ENCODE peak calls at places on chromosomes 5 and 9, in eight cellular contexts. One of them, this sample, is unnamed.

GRCh38 chr9:116941266-116941665 is 254.2 kb downstream of the TRIM32 start:
- DNase-seq in HFFc6: no peak
- DNase-seq in fibroblast of pulmonary artery: no peak
- DNase-seq in HFF-Myc: no peak
- DNase-seq in retinal pigment epithelial cell: no peak
- DNase-seq in ovary: no peak
- DNase-seq in HL-60: no peak
- DNase-seq in fibroblast of mammary gland: no peak
- DNase-seq in this sample: no peak

GRCh38 chr5:166716856-166717492 is 1574.5 kb upstream of the WWC1 start:
- DNase-seq in HFFc6: no peak
- DNase-seq in fibroblast of pulmonary artery: no peak
- DNase-seq in HFF-Myc: no peak
- DNase-seq in retinal pigment epithelial cell: no peak
- DNase-seq in ovary: no peak
- DNase-seq in HL-60: no peak
- DNase-seq in fibroblast of mammary gland: no peak
- DNase-seq in this sample: no peak

GRCh38 chr5:93899026-93899600 is 157.7 kb upstream of the POU5F2 start:
- DNase-seq in HFFc6: no peak
- DNase-seq in fibroblast of pulmonary artery: peak
- DNase-seq in HFF-Myc: no peak
- DNase-seq in retinal pigment epithelial cell: no peak
- DNase-seq in ovary: no peak
- DNase-seq in HL-60: no peak
- DNase-seq in fibroblast of mammary gland: peak
- DNase-seq in this sample: no peak

GRCh38 chr5:34499001-34499734 is 157.0 kb upstream of the RAI14 start:
- DNase-seq in HFFc6: peak
- DNase-seq in fibroblast of pulmonary artery: peak
- DNase-seq in HFF-Myc: peak
- DNase-seq in retinal pigment epithelial cell: peak
- DNase-seq in ovary: no peak
- DNase-seq in HL-60: peak
- DNase-seq in fibroblast of mammary gland: peak
- DNase-seq in this sample: peak

GRCh38 chr5:57499262-57500050 is 16.8 kb upstream of the ACTBL2 start:
- DNase-seq in HFFc6: peak
- DNase-seq in fibroblast of pulmonary artery: peak
- DNase-seq in HFF-Myc: peak
- DNase-seq in retinal pigment epithelial cell: no peak
- DNase-seq in ovary: no peak
- DNase-seq in HL-60: no peak
- DNase-seq in fibroblast of mammary gland: peak
- DNase-seq in this sample: no peak

GRCh38 chr5:143350790-143351603 is 52.5 kb downstream of the NR3C1 start:
- DNase-seq in HFFc6: peak
- DNase-seq in fibroblast of pulmonary artery: peak
- DNase-seq in HFF-Myc: peak
- DNase-seq in retinal pigment epithelial cell: no peak
- DNase-seq in ovary: no peak
- DNase-seq in HL-60: peak
- DNase-seq in fibroblast of mammary gland: peak
- DNase-seq in this sample: no peak

GRCh38 chr9:76218868-76219462 is 175.3 kb downstream of the RFK start:
- DNase-seq in HFFc6: no peak
- DNase-seq in fibroblast of pulmonary artery: no peak
- DNase-seq in HFF-Myc: no peak
- DNase-seq in retinal pigment epithelial cell: no peak
- DNase-seq in ovary: no peak
- DNase-seq in HL-60: no peak
- DNase-seq in fibroblast of mammary gland: peak
- DNase-seq in this sample: no peak

GRCh38 chr5:145495741-145496140 is 339.4 kb downstream of the PRELID2 start:
- DNase-seq in HFFc6: peak
- DNase-seq in fibroblast of pulmonary artery: peak
- DNase-seq in HFF-Myc: peak
- DNase-seq in retinal pigment epithelial cell: peak
- DNase-seq in ovary: no peak
- DNase-seq in HL-60: no peak
- DNase-seq in fibroblast of mammary gland: peak
- DNase-seq in this sample: peak

GRCh38 chr5:174667526-174667925 is 56.9 kb upstream of the MSX2 start:
- DNase-seq in HFFc6: no peak
- DNase-seq in fibroblast of pulmonary artery: no peak
- DNase-seq in HFF-Myc: no peak
- DNase-seq in retinal pigment epithelial cell: no peak
- DNase-seq in ovary: no peak
- DNase-seq in HL-60: no peak
- DNase-seq in fibroblast of mammary gland: no peak
- DNase-seq in this sample: no peak

GRCh38 chr5:28403846-28404245 is 1365.5 kb upstream of the CDH9 start:
- DNase-seq in HFFc6: no peak
- DNase-seq in fibroblast of pulmonary artery: no peak
- DNase-seq in HFF-Myc: no peak
- DNase-seq in retinal pigment epithelial cell: peak
- DNase-seq in ovary: no peak
- DNase-seq in HL-60: no peak
- DNase-seq in fibroblast of mammary gland: no peak
- DNase-seq in this sample: no peak

GRCh38 chr5:45521067-45521466 is 175.1 kb downstream of the HCN1 start:
- DNase-seq in HFFc6: no peak
- DNase-seq in fibroblast of pulmonary artery: peak
- DNase-seq in HFF-Myc: no peak
- DNase-seq in retinal pigment epithelial cell: peak
- DNase-seq in ovary: no peak
- DNase-seq in HL-60: peak
- DNase-seq in fibroblast of mammary gland: peak
- DNase-seq in this sample: no peak

GRCh38 chr5:174503461-174504265 is 220.7 kb upstream of the MSX2 start:
- DNase-seq in HFFc6: peak
- DNase-seq in fibroblast of pulmonary artery: peak
- DNase-seq in HFF-Myc: peak
- DNase-seq in retinal pigment epithelial cell: peak
- DNase-seq in ovary: no peak
- DNase-seq in HL-60: no peak
- DNase-seq in fibroblast of mammary gland: peak
- DNase-seq in this sample: no peak

GRCh38 chr9:136847065-136847826 is 2.0 kb upstream of the PHPT1 start:
- DNase-seq in HFFc6: no peak
- DNase-seq in fibroblast of pulmonary artery: peak
- DNase-seq in HFF-Myc: no peak
- DNase-seq in retinal pigment epithelial cell: no peak
- DNase-seq in ovary: no peak
- DNase-seq in HL-60: no peak
- DNase-seq in fibroblast of mammary gland: peak
- DNase-seq in this sample: no peak

GRCh38 chr9:35367451-35367850 is 122.5 kb upstream of the RUSC2 start:
- DNase-seq in HFFc6: peak
- DNase-seq in fibroblast of pulmonary artery: peak
- DNase-seq in HFF-Myc: peak
- DNase-seq in retinal pigment epithelial cell: peak
- DNase-seq in ovary: no peak
- DNase-seq in HL-60: no peak
- DNase-seq in fibroblast of mammary gland: peak
- DNase-seq in this sample: no peak

GRCh38 chr5:32229586-32229985 is 55.5 kb upstream of the GOLPH3 start:
- DNase-seq in HFFc6: no peak
- DNase-seq in fibroblast of pulmonary artery: no peak
- DNase-seq in HFF-Myc: no peak
- DNase-seq in retinal pigment epithelial cell: no peak
- DNase-seq in ovary: no peak
- DNase-seq in HL-60: no peak
- DNase-seq in fibroblast of mammary gland: no peak
- DNase-seq in this sample: no peak

GRCh38 chr9:18909140-18910018 is 123.6 kb downstream of the SAXO1 start:
- DNase-seq in HFFc6: no peak
- DNase-seq in fibroblast of pulmonary artery: no peak
- DNase-seq in HFF-Myc: no peak
- DNase-seq in retinal pigment epithelial cell: no peak
- DNase-seq in ovary: no peak
- DNase-seq in HL-60: no peak
- DNase-seq in fibroblast of mammary gland: no peak
- DNase-seq in this sample: no peak

GRCh38 chr5:103973669-103974068 is 411.1 kb upstream of the NUDT12 start:
- DNase-seq in HFFc6: no peak
- DNase-seq in fibroblast of pulmonary artery: no peak
- DNase-seq in HFF-Myc: no peak
- DNase-seq in retinal pigment epithelial cell: no peak
- DNase-seq in ovary: no peak
- DNase-seq in HL-60: no peak
- DNase-seq in fibroblast of mammary gland: no peak
- DNase-seq in this sample: no peak

GRCh38 chr9:80804873-80805272 is 884.5 kb downstream of the TLE1 start:
- DNase-seq in HFFc6: no peak
- DNase-seq in fibroblast of pulmonary artery: no peak
- DNase-seq in HFF-Myc: no peak
- DNase-seq in retinal pigment epithelial cell: no peak
- DNase-seq in ovary: no peak
- DNase-seq in HL-60: no peak
- DNase-seq in fibroblast of mammary gland: no peak
- DNase-seq in this sample: no peak

GRCh38 chr9:18666348-18666747 is 192.4 kb downstream of the ADAMTSL1 start:
- DNase-seq in HFFc6: peak
- DNase-seq in fibroblast of pulmonary artery: peak
- DNase-seq in HFF-Myc: no peak
- DNase-seq in retinal pigment epithelial cell: peak
- DNase-seq in ovary: no peak
- DNase-seq in HL-60: no peak
- DNase-seq in fibroblast of mammary gland: peak
- DNase-seq in this sample: no peak

GRCh38 chr5:143258559-143259253 is 144.8 kb downstream of the NR3C1 start:
- DNase-seq in HFFc6: peak
- DNase-seq in fibroblast of pulmonary artery: peak
- DNase-seq in HFF-Myc: no peak
- DNase-seq in retinal pigment epithelial cell: no peak
- DNase-seq in ovary: no peak
- DNase-seq in HL-60: no peak
- DNase-seq in fibroblast of mammary gland: peak
- DNase-seq in this sample: no peak

DNA sequence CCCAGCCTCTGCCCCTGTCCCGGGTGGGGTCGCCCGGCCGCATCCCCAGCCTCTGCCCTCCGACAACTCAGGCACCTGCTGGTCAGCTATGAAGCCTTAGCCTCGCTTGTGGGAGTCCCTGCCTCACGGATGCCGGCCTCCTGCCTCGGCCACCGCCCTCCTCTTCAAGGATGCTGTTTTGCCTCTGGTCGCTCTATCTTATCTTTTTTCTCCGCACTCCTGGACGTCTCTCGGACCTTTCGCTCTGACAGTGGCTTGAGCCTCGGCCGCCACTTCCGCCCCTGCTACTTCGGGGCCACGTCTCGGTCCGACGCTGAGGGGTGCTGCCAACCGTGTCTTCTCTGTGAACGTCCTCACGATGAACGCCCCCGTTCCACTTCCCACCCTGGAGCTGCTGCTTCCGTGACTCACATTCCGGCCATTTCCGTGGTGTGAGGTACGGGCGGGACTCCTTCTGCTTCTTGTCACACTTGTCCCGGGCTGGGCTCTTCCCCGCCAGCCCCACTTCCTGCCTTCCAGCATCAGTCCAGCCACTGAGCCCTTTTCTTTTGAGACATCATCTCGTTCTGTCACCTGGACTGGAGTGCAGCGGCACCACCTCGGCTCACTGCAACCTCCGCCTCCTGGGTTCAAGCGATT is 26.3 kb downstream of the SLC9A3 start:
- DNase-seq in HFFc6: no peak
- DNase-seq in fibroblast of pulmonary artery: no peak
- DNase-seq in HFF-Myc: no peak
- DNase-seq in retinal pigment epithelial cell: no peak
- DNase-seq in ovary: no peak
- DNase-seq in HL-60: no peak
- DNase-seq in fibroblast of mammary gland: no peak
- DNase-seq in this sample: no peak
- TF ChIP-seq CTCF in HFFc6: no peak
- TF ChIP-seq CTCF in fibroblast of pulmonary artery: no peak
- TF ChIP-seq CTCF in HFF-Myc: no peak
- TF ChIP-seq CTCF in retinal pigment epithelial cell: no peak
- TF ChIP-seq CTCF in ovary: no peak
- TF ChIP-seq CTCF in HL-60: no peak
- TF ChIP-seq CTCF in fibroblast of mammary gland: no peak
- TF ChIP-seq CTCF in this sample: no peak

GRCh38 chr5:171680485-171680884 is 105.1 kb upstream of the SMIM23 start:
- DNase-seq in HFFc6: no peak
- DNase-seq in fibroblast of pulmonary artery: no peak
- DNase-seq in HFF-Myc: no peak
- DNase-seq in retinal pigment epithelial cell: no peak
- DNase-seq in ovary: no peak
- DNase-seq in HL-60: no peak
- DNase-seq in fibroblast of mammary gland: no peak
- DNase-seq in this sample: no peak
- TF ChIP-seq CTCF in HFFc6: peak
- TF ChIP-seq CTCF in fibroblast of pulmonary artery: no peak
- TF ChIP-seq CTCF in HFF-Myc: no peak
- TF ChIP-seq CTCF in retinal pigment epithelial cell: no peak
- TF ChIP-seq CTCF in ovary: no peak
- TF ChIP-seq CTCF in HL-60: no peak
- TF ChIP-seq CTCF in fibroblast of mammary gland: no peak
- TF ChIP-seq CTCF in this sample: no peak

GRCh38 chr5:60960591-60960990 is 15.6 kb downstream of the NDUFAF2 start:
- DNase-seq in HFFc6: peak
- DNase-seq in fibroblast of pulmonary artery: peak
- DNase-seq in HFF-Myc: no peak
- DNase-seq in retinal pigment epithelial cell: no peak
- DNase-seq in ovary: no peak
- DNase-seq in HL-60: no peak
- DNase-seq in fibroblast of mammary gland: peak
- DNase-seq in this sample: no peak

GRCh38 chr5:60958088-60958487 is 13.1 kb downstream of the NDUFAF2 start:
- DNase-seq in HFFc6: no peak
- DNase-seq in fibroblast of pulmonary artery: no peak
- DNase-seq in HFF-Myc: no peak
- DNase-seq in retinal pigment epithelial cell: no peak
- DNase-seq in ovary: no peak
- DNase-seq in HL-60: no peak
- DNase-seq in fibroblast of mammary gland: no peak
- DNase-seq in this sample: no peak

GRCh38 chr5:60961685-60962084 is 16.7 kb downstream of the NDUFAF2 start:
- DNase-seq in HFFc6: no peak
- DNase-seq in fibroblast of pulmonary artery: peak
- DNase-seq in HFF-Myc: no peak
- DNase-seq in retinal pigment epithelial cell: no peak
- DNase-seq in ovary: no peak
- DNase-seq in HL-60: peak
- DNase-seq in fibroblast of mammary gland: peak
- DNase-seq in this sample: peak

GRCh38 chr5:60958712-60959111 is 13.7 kb downstream of the NDUFAF2 start:
- DNase-seq in HFFc6: no peak
- DNase-seq in fibroblast of pulmonary artery: no peak
- DNase-seq in HFF-Myc: no peak
- DNase-seq in retinal pigment epithelial cell: no peak
- DNase-seq in ovary: no peak
- DNase-seq in HL-60: no peak
- DNase-seq in fibroblast of mammary gland: no peak
- DNase-seq in this sample: no peak

GRCh38 chr5:60959156-60959555 is 14.2 kb downstream of the NDUFAF2 start:
- DNase-seq in HFFc6: peak
- DNase-seq in fibroblast of pulmonary artery: peak
- DNase-seq in HFF-Myc: no peak
- DNase-seq in retinal pigment epithelial cell: no peak
- DNase-seq in ovary: no peak
- DNase-seq in HL-60: no peak
- DNase-seq in fibroblast of mammary gland: peak
- DNase-seq in this sample: no peak
- TF ChIP-seq CTCF in HFFc6: peak
- TF ChIP-seq CTCF in fibroblast of pulmonary artery: peak
- TF ChIP-seq CTCF in HFF-Myc: no peak
- TF ChIP-seq CTCF in retinal pigment epithelial cell: peak
- TF ChIP-seq CTCF in ovary: no peak
- TF ChIP-seq CTCF in HL-60: no peak
- TF ChIP-seq CTCF in fibroblast of mammary gland: peak
- TF ChIP-seq CTCF in this sample: no peak

GRCh38 chr9:134267305-134268265 is 58.7 kb upstream of the RXRA start:
- DNase-seq in HFFc6: no peak
- DNase-seq in fibroblast of pulmonary artery: no peak
- DNase-seq in HFF-Myc: no peak
- DNase-seq in retinal pigment epithelial cell: no peak
- DNase-seq in ovary: no peak
- DNase-seq in HL-60: peak
- DNase-seq in fibroblast of mammary gland: no peak
- DNase-seq in this sample: no peak
- TF ChIP-seq CTCF in HFFc6: peak
- TF ChIP-seq CTCF in fibroblast of pulmonary artery: no peak
- TF ChIP-seq CTCF in HFF-Myc: no peak
- TF ChIP-seq CTCF in retinal pigment epithelial cell: peak
- TF ChIP-seq CTCF in ovary: no peak
- TF ChIP-seq CTCF in HL-60: no peak
- TF ChIP-seq CTCF in fibroblast of mammary gland: no peak
- TF ChIP-seq CTCF in this sample: no peak

This sample was measured in epithelial cell of proximal tubule.